ENCODE peak calls at places on chromosomes 5 and 9, in ten cellular contexts. T, R, H, U, L, F, X, G, W and D are unnamed samples.
A peak's percentile ranks its signal among the peaks of the same experiment; 100 is the strongest.

GRCh38 chr9:121721770-121722169 is 70.3 kb downstream of the DAB2IP start:
- DNase-seq in U (no peak), W (no peak), X (peak; percentile 36), F (no peak), H (no peak), G (no peak), T (no peak), L (peak; percentile 67), R (no peak), D (peak; percentile 50)

GRCh38 chr5:69528015-69528414 is 32.0 kb upstream of the GTF2H2C start:
- DNase-seq in L (no peak), F (no peak), X (no peak), R (no peak), G (no peak), T (no peak), U (no peak), H (no peak), W (no peak), D (no peak)

GRCh38 chr9:76161546-76161945 is 232.7 kb downstream of the RFK start:
- DNase-seq in X (peak; percentile 92), U (no peak), R (no peak), W (no peak), T (no peak), G (no peak), L (peak; percentile 50), H (no peak), F (no peak), D (peak; percentile 88)

GRCh38 chr5:43543434-43543833 is 13.4 kb downstream of the PAIP1 start:
- DNase-seq in R (no peak), F (no peak), W (no peak), G (no peak), X (peak; percentile 33), T (no peak), H (no peak), U (peak; percentile 80), L (no peak), D (no peak)

GRCh38 chr5:17234384-17234783 is 17.0 kb downstream of the BASP1 start:
- DNase-seq in L (no peak), W (no peak), R (no peak), X (no peak), G (no peak), F (no peak), H (no peak), T (no peak), U (no peak), D (peak; percentile 85)

GRCh38 chr5:140569197-140569596 is 4.6 kb downstream of the SLC35A4 start:
- DNase-seq in X (no peak), F (no peak), H (no peak), U (no peak), T (no peak), R (no peak), L (no peak), W (no peak), G (peak; percentile 33), D (no peak)

GRCh38 chr9:123063172-123063508 is 29.7 kb downstream of the GPR21 start:
- DNase-seq in X (peak; percentile 39), L (no peak), R (no peak), G (no peak), U (no peak), T (no peak), F (no peak), H (no peak), W (no peak), D (peak; percentile 35)

GRCh38 chr5:108521011-108521700 is 139.3 kb upstream of the FBXL17 start:
- DNase-seq in W (no peak), R (no peak), X (no peak), T (no peak), H (peak; percentile 93), L (no peak), U (no peak), F (no peak), G (no peak), D (peak; percentile 32)

GRCh38 chr5:65867509-65868195 is 58.7 kb upstream of the ERBIN start:
- DNase-seq in U (peak; percentile 81), G (no peak), F (no peak), W (no peak), R (no peak), X (peak; percentile 7), H (no peak), T (no peak), L (no peak), D (peak; percentile 25)

GRCh38 chr9:121824651-121825480 is 173.4 kb downstream of the DAB2IP start:
- DNase-seq in H (no peak), R (no peak), F (no peak), T (peak; percentile 49), U (no peak), G (no peak), L (no peak), W (no peak), X (no peak), D (peak; percentile 34)

GRCh38 chr9:90306118-90306517 is 336.5 kb downstream of the DIRAS2 start:
- DNase-seq in R (no peak), W (no peak), T (no peak), U (no peak), H (no peak), X (no peak), G (no peak), F (no peak), L (no peak), D (no peak)

GRCh38 chr9:16421534-16421933 is 448.9 kb downstream of the BNC2 start:
- DNase-seq in F (no peak), L (no peak), R (no peak), W (no peak), T (no peak), G (no peak), H (no peak), U (no peak), X (no peak), D (peak; percentile 40)

GRCh38 chr5:29304555-29304954 is 1888.9 kb upstream of the CDH6 start:
- DNase-seq in W (no peak), H (no peak), G (no peak), L (no peak), R (no peak), X (no peak), F (no peak), U (no peak), T (no peak), D (no peak)

GRCh38 chr9:112377684-112378344 is 2.1 kb upstream of the HSDL2 start:
- DNase-seq in L (no peak), U (no peak), X (no peak), T (no peak), F (no peak), H (no peak), R (no peak), W (no peak), G (no peak), D (no peak)

GRCh38 chr9:85157763-85158162 is 488.2 kb downstream of the NTRK2 start:
- DNase-seq in L (no peak), X (no peak), H (no peak), U (no peak), R (no peak), T (no peak), F (no peak), W (no peak), G (no peak), D (no peak)

GRCh38 chr9:83920469-83920941 is 727 bp downstream of the KIF27 start:
- DNase-seq in W (no peak), H (peak; percentile 24), L (no peak), X (peak; percentile 50), R (no peak), G (no peak), U (peak; percentile 64), T (no peak), F (peak; percentile 60), D (peak; percentile 64)

GRCh38 chr9:114154597-114155102 is 687 bp upstream of the COL27A1 start:
- DNase-seq in R (no peak), H (no peak), F (no peak), L (no peak), G (no peak), W (peak; percentile 2), U (no peak), X (no peak), T (no peak), D (peak; percentile 41)

GRCh38 chr9:133677126-133678010 is 41.2 kb downstream of the DBH start:
- DNase-seq in H (no peak), U (no peak), G (peak; percentile 84), T (no peak), R (peak; percentile 72), L (peak; percentile 51), W (peak; percentile 26), X (no peak), F (no peak), D (no peak)

GRCh38 chr5:145056805-145057204 is 778.3 kb downstream of the PRELID2 start:
- DNase-seq in G (no peak), L (no peak), F (peak; percentile 26), U (peak; percentile 16), X (peak; percentile 6), T (no peak), W (no peak), H (peak; percentile 27), R (no peak), D (peak; percentile 53)

GRCh38 chr5:111461261-111461671 is 51.1 kb downstream of the STARD4 start:
- DNase-seq in G (no peak), W (no peak), L (no peak), T (no peak), H (no peak), R (no peak), X (peak; percentile 38), U (peak; percentile 16), F (no peak), D (peak; percentile 52)

GRCh38 chr5:150234606-150235547 is 45.0 kb downstream of the SLC6A7 start:
- DNase-seq in U (no peak), L (peak; percentile 55), W (no peak), H (no peak), X (no peak), F (no peak), R (no peak), G (no peak), T (no peak), D (no peak)

GRCh38 chr9:2413196-2413840 is 208.3 kb upstream of the VLDLR start:
- DNase-seq in U (no peak), H (no peak), T (no peak), X (no peak), R (no peak), F (no peak), G (no peak), L (no peak), W (no peak), D (no peak)

GRCh38 chr5:28374492-28374934 is 1336.1 kb upstream of the CDH9 start:
- DNase-seq in G (no peak), U (peak; percentile 59), W (no peak), H (no peak), F (no peak), L (no peak), R (no peak), X (no peak), T (no peak), D (peak; percentile 2)

GRCh38 chr5:174413520-174414314 is 310.7 kb upstream of the MSX2 start:
- DNase-seq in G (no peak), R (no peak), U (peak; percentile 23), W (no peak), F (no peak), X (peak; percentile 90), H (no peak), L (no peak), T (no peak), D (peak; percentile 20)

GRCh38 chr5:123441408-123441807 is 18.2 kb upstream of the CEP120 start:
- DNase-seq in G (no peak), R (no peak), U (no peak), L (no peak), T (no peak), H (no peak), F (no peak), W (no peak), X (no peak), D (no peak)